ENCODE peak calls at places on chromosomes 3 and 15, in eight cellular contexts. Y is activated naive CD4-positive, alpha-beta T cell treated with Interleukin-2 at 50 U/mL for 16 hours; I is coronary artery; F is iPS-NIHi11; R is cardiac muscle cell; T is A172; U is germinal center; J is HFFc6. W is an unnamed sample.
A peak's percentile ranks its signal among the peaks of the same experiment; 100 is the strongest.

GRCh38 chr15:34233614-34234013 is 8.8 kb downstream of the EMC4 start:
- DNase-seq in Y (no peak), I (no peak), F (no peak), R (no peak), T (no peak), U (no peak), J (no peak), W (no peak)

GRCh38 chr3:184748219-184749135 is 36.6 kb upstream of the MAGEF1 start:
- DNase-seq in Y (no peak), I (no peak), F (peak; percentile 63), R (peak; percentile 57), T (peak; percentile 18), U (peak; percentile 36), J (no peak), W (no peak)

GRCh38 chr3:131048030-131048429 is 21.4 kb downstream of the NEK11 start:
- DNase-seq in Y (no peak), I (no peak), F (no peak), R (no peak), T (no peak), U (no peak), J (no peak), W (no peak)

GRCh38 chr15:70133781-70134180 is 36.1 kb upstream of the TLE3 start:
- DNase-seq in Y (no peak), I (no peak), F (no peak), R (no peak), T (no peak), U (no peak), J (no peak), W (no peak)

GRCh38 chr15:82789491-82789890 is 16.4 kb downstream of the FSD2 start:
- DNase-seq in Y (no peak), I (no peak), F (no peak), R (no peak), T (no peak), U (no peak), J (peak; percentile 30), W (no peak)

GRCh38 chr3:59286791-59287531 is 237.1 kb upstream of the CFAP20DC start:
- DNase-seq in Y (peak; percentile 7), I (no peak), F (no peak), R (peak; percentile 25), T (peak; percentile 39), U (no peak), J (no peak), W (no peak)

GRCh38 chr3:189652042-189652441 is 20.9 kb downstream of the TP63 start:
- DNase-seq in Y (no peak), I (no peak), F (peak; percentile 39), R (peak; percentile 22), T (no peak), U (no peak), J (no peak), W (no peak)

GRCh38 chr15:90143176-90143655 is 40.9 kb upstream of the IDH2 start:
- DNase-seq in Y (peak; percentile 61), I (no peak), F (peak; percentile 93), R (peak; percentile 87), T (peak; percentile 59), U (peak; percentile 72), J (no peak), W (peak; percentile 52)

GRCh38 chr3:110180733-110181132 is 843.4 kb upstream of the DPPA4 start:
- DNase-seq in Y (no peak), I (no peak), F (no peak), R (no peak), T (no peak), U (no peak), J (no peak), W (peak; percentile 59)

GRCh38 chr15:63938486-63939061 is 104.8 kb upstream of the HERC1 start:
- DNase-seq in Y (peak; percentile 13), I (no peak), F (no peak), R (no peak), T (no peak), U (no peak), J (no peak), W (no peak)

GRCh38 chr3:188400494-188401243 is 246.7 kb downstream of the LPP start:
- DNase-seq in Y (no peak), I (no peak), F (no peak), R (no peak), T (no peak), U (peak; percentile 49), J (no peak), W (no peak)

GRCh38 chr15:68333775-68334470 is 56.4 kb downstream of the FEM1B start:
- DNase-seq in Y (no peak), I (no peak), F (no peak), R (no peak), T (peak; percentile 54), U (no peak), J (no peak), W (no peak)

GRCh38 chr3:100662113-100662823 is 47.0 kb upstream of the TFG start:
- DNase-seq in Y (no peak), I (no peak), F (no peak), R (no peak), T (no peak), U (no peak), J (peak; percentile 29), W (no peak)

GRCh38 chr15:59894835-59895234 is 109.3 kb upstream of the FOXB1 start:
- DNase-seq in Y (no peak), I (no peak), F (no peak), R (no peak), T (no peak), U (no peak), J (no peak), W (no peak)

GRCh38 chr15:46127361-46127874 is 492.6 kb downstream of the SQOR start:
- DNase-seq in Y (no peak), I (no peak), F (no peak), R (no peak), T (no peak), U (no peak), J (peak; percentile 77), W (no peak)

GRCh38 chr15:99916668-99917223 is 183.5 kb upstream of the LYSMD4 start:
- DNase-seq in Y (no peak), I (no peak), F (no peak), R (no peak), T (no peak), U (no peak), J (no peak), W (no peak)

GRCh38 chr3:85567074-85567676 is 608.4 kb downstream of the CADM2 start:
- DNase-seq in Y (no peak), I (no peak), F (peak; percentile 70), R (peak; percentile 80), T (peak; percentile 48), U (peak; percentile 1), J (no peak), W (no peak)

GRCh38 chr15:70347766-70348558 is 250.2 kb upstream of the TLE3 start:
- DNase-seq in Y (no peak), I (peak; percentile 50), F (no peak), R (no peak), T (no peak), U (no peak), J (no peak), W (no peak)